ENCODE peak calls at places on chromosomes 1 and 21, in ten cellular contexts. One of them, this sample, is unnamed.

GRCh38 chr1:154493276-154493675 is 8.7 kb upstream of the TDRD10 start:
- DNase-seq in hippocampal formation: no peak
- DNase-seq in stimulated activated CD4-positive, alpha-beta T cell treated with anti-CD3 and anti-CD28 coated beads, Interleukin-4, amount 100 ng/mL, for 48 hours: no peak
- DNase-seq in AG08396: no peak
- DNase-seq in iris pigment epithelial cell: no peak
- DNase-seq in kidney glomerular epithelial cell: no peak
- DNase-seq in nucleus accumbens: no peak
- DNase-seq in gastrocnemius medialis: no peak
- DNase-seq in heart right ventricle: peak; percentile 41
- DNase-seq in HEK293T: no peak
- DNase-seq in this sample: no peak

GRCh38 chr1:245860681-245861552 is 646.2 kb downstream of the SMYD3 start:
- DNase-seq in heart right ventricle: no peak
- DNase-seq in gastrocnemius medialis: no peak
- DNase-seq in kidney glomerular epithelial cell: no peak
- DNase-seq in stimulated activated CD4-positive, alpha-beta T cell treated with anti-CD3 and anti-CD28 coated beads, Interleukin-4, amount 100 ng/mL, for 48 hours: no peak
- DNase-seq in iris pigment epithelial cell: peak; percentile 93
- DNase-seq in hippocampal formation: no peak
- DNase-seq in AG08396: no peak
- DNase-seq in HEK293T: no peak
- DNase-seq in nucleus accumbens: no peak
- DNase-seq in this sample: no peak

GRCh38 chr1:37478890-37479254 is 4.5 kb downstream of the ZC3H12A start:
- DNase-seq in hippocampal formation: no peak
- DNase-seq in heart right ventricle: no peak
- DNase-seq in stimulated activated CD4-positive, alpha-beta T cell treated with anti-CD3 and anti-CD28 coated beads, Interleukin-4, amount 100 ng/mL, for 48 hours: no peak
- DNase-seq in HEK293T: no peak
- DNase-seq in AG08396: no peak
- DNase-seq in kidney glomerular epithelial cell: no peak
- DNase-seq in gastrocnemius medialis: no peak
- DNase-seq in iris pigment epithelial cell: peak; percentile 77
- DNase-seq in nucleus accumbens: no peak
- DNase-seq in this sample: no peak

GRCh38 chr1:11707621-11708276 is 16.2 kb downstream of the DRAXIN start:
- DNase-seq in iris pigment epithelial cell: no peak
- DNase-seq in HEK293T: peak; percentile 55
- DNase-seq in gastrocnemius medialis: no peak
- DNase-seq in heart right ventricle: peak; percentile 66
- DNase-seq in stimulated activated CD4-positive, alpha-beta T cell treated with anti-CD3 and anti-CD28 coated beads, Interleukin-4, amount 100 ng/mL, for 48 hours: no peak
- DNase-seq in AG08396: no peak
- DNase-seq in nucleus accumbens: no peak
- DNase-seq in kidney glomerular epithelial cell: no peak
- DNase-seq in hippocampal formation: peak; percentile 16
- DNase-seq in this sample: no peak

GRCh38 chr1:227661495-227661894 is 73.6 kb downstream of the JMJD4 start:
- DNase-seq in iris pigment epithelial cell: no peak
- DNase-seq in nucleus accumbens: no peak
- DNase-seq in AG08396: no peak
- DNase-seq in kidney glomerular epithelial cell: no peak
- DNase-seq in hippocampal formation: no peak
- DNase-seq in heart right ventricle: no peak
- DNase-seq in stimulated activated CD4-positive, alpha-beta T cell treated with anti-CD3 and anti-CD28 coated beads, Interleukin-4, amount 100 ng/mL, for 48 hours: no peak
- DNase-seq in HEK293T: no peak
- DNase-seq in gastrocnemius medialis: no peak
- DNase-seq in this sample: no peak

GRCh38 chr1:153360592-153360991 is 2.9 kb downstream of the S100A9 start:
- DNase-seq in iris pigment epithelial cell: no peak
- DNase-seq in heart right ventricle: no peak
- DNase-seq in gastrocnemius medialis: no peak
- DNase-seq in HEK293T: no peak
- DNase-seq in nucleus accumbens: no peak
- DNase-seq in AG08396: no peak
- DNase-seq in hippocampal formation: no peak
- DNase-seq in stimulated activated CD4-positive, alpha-beta T cell treated with anti-CD3 and anti-CD28 coated beads, Interleukin-4, amount 100 ng/mL, for 48 hours: no peak
- DNase-seq in kidney glomerular epithelial cell: no peak
- DNase-seq in this sample: no peak

GRCh38 chr1:21607549-21608529 is 61.3 kb downstream of the RAP1GAP start:
- DNase-seq in heart right ventricle: peak; percentile 83
- DNase-seq in HEK293T: peak; percentile 100
- DNase-seq in kidney glomerular epithelial cell: peak; percentile 83
- DNase-seq in gastrocnemius medialis: peak; percentile 29
- DNase-seq in nucleus accumbens: no peak
- DNase-seq in hippocampal formation: no peak
- DNase-seq in AG08396: peak; percentile 88
- DNase-seq in stimulated activated CD4-positive, alpha-beta T cell treated with anti-CD3 and anti-CD28 coated beads, Interleukin-4, amount 100 ng/mL, for 48 hours: peak; percentile 66
- DNase-seq in iris pigment epithelial cell: peak; percentile 92
- DNase-seq in this sample: no peak

GRCh38 chr21:41876396-41876795 is 2.7 kb downstream of the PRDM15 start:
- DNase-seq in kidney glomerular epithelial cell: no peak
- DNase-seq in heart right ventricle: no peak
- DNase-seq in stimulated activated CD4-positive, alpha-beta T cell treated with anti-CD3 and anti-CD28 coated beads, Interleukin-4, amount 100 ng/mL, for 48 hours: no peak
- DNase-seq in nucleus accumbens: no peak
- DNase-seq in iris pigment epithelial cell: no peak
- DNase-seq in hippocampal formation: no peak
- DNase-seq in HEK293T: no peak
- DNase-seq in gastrocnemius medialis: no peak
- DNase-seq in AG08396: no peak
- DNase-seq in this sample: no peak

GRCh38 chr1:40199126-40199525 is 37.9 kb downstream of the RLF start:
- DNase-seq in kidney glomerular epithelial cell: peak; percentile 10
- DNase-seq in gastrocnemius medialis: no peak
- DNase-seq in heart right ventricle: no peak
- DNase-seq in hippocampal formation: no peak
- DNase-seq in nucleus accumbens: no peak
- DNase-seq in AG08396: no peak
- DNase-seq in stimulated activated CD4-positive, alpha-beta T cell treated with anti-CD3 and anti-CD28 coated beads, Interleukin-4, amount 100 ng/mL, for 48 hours: no peak
- DNase-seq in HEK293T: no peak
- DNase-seq in iris pigment epithelial cell: no peak
- DNase-seq in this sample: no peak

GRCh38 chr1:205950280-205950679 is 7.0 kb upstream of the SLC26A9 start:
- DNase-seq in stimulated activated CD4-positive, alpha-beta T cell treated with anti-CD3 and anti-CD28 coated beads, Interleukin-4, amount 100 ng/mL, for 48 hours: no peak
- DNase-seq in nucleus accumbens: peak; percentile 22
- DNase-seq in hippocampal formation: peak; percentile 56
- DNase-seq in iris pigment epithelial cell: peak; percentile 19
- DNase-seq in gastrocnemius medialis: peak; percentile 78
- DNase-seq in heart right ventricle: peak; percentile 37
- DNase-seq in kidney glomerular epithelial cell: no peak
- DNase-seq in AG08396: peak; percentile 62
- DNase-seq in HEK293T: no peak
- DNase-seq in this sample: no peak

GRCh38 chr1:19429611-19430010 is 55.7 kb downstream of the CAPZB start:
- DNase-seq in kidney glomerular epithelial cell: peak; percentile 67
- DNase-seq in HEK293T: no peak
- DNase-seq in nucleus accumbens: no peak
- DNase-seq in iris pigment epithelial cell: no peak
- DNase-seq in stimulated activated CD4-positive, alpha-beta T cell treated with anti-CD3 and anti-CD28 coated beads, Interleukin-4, amount 100 ng/mL, for 48 hours: no peak
- DNase-seq in hippocampal formation: no peak
- DNase-seq in AG08396: no peak
- DNase-seq in gastrocnemius medialis: no peak
- DNase-seq in heart right ventricle: no peak
- DNase-seq in this sample: no peak

GRCh38 chr1:24928631-24929090 is 1.4 kb downstream of the RUNX3 start:
- DNase-seq in kidney glomerular epithelial cell: no peak
- DNase-seq in heart right ventricle: no peak
- DNase-seq in HEK293T: no peak
- DNase-seq in stimulated activated CD4-positive, alpha-beta T cell treated with anti-CD3 and anti-CD28 coated beads, Interleukin-4, amount 100 ng/mL, for 48 hours: no peak
- DNase-seq in AG08396: no peak
- DNase-seq in iris pigment epithelial cell: no peak
- DNase-seq in hippocampal formation: no peak
- DNase-seq in nucleus accumbens: no peak
- DNase-seq in gastrocnemius medialis: no peak
- DNase-seq in this sample: no peak

GRCh38 chr1:28087614-28088167 is 719 bp downstream of the EYA3 start:
- DNase-seq in nucleus accumbens: no peak
- DNase-seq in stimulated activated CD4-positive, alpha-beta T cell treated with anti-CD3 and anti-CD28 coated beads, Interleukin-4, amount 100 ng/mL, for 48 hours: no peak
- DNase-seq in hippocampal formation: no peak
- DNase-seq in AG08396: peak; percentile 16
- DNase-seq in kidney glomerular epithelial cell: no peak
- DNase-seq in HEK293T: no peak
- DNase-seq in iris pigment epithelial cell: peak; percentile 36
- DNase-seq in gastrocnemius medialis: no peak
- DNase-seq in heart right ventricle: no peak
- DNase-seq in this sample: no peak

GRCh38 chr1:174939771-174940545 is 59.8 kb upstream of the CACYBP start:
- DNase-seq in HEK293T: no peak
- DNase-seq in kidney glomerular epithelial cell: no peak
- DNase-seq in hippocampal formation: no peak
- DNase-seq in gastrocnemius medialis: no peak
- DNase-seq in AG08396: no peak
- DNase-seq in stimulated activated CD4-positive, alpha-beta T cell treated with anti-CD3 and anti-CD28 coated beads, Interleukin-4, amount 100 ng/mL, for 48 hours: no peak
- DNase-seq in heart right ventricle: no peak
- DNase-seq in nucleus accumbens: no peak
- DNase-seq in iris pigment epithelial cell: no peak
- DNase-seq in this sample: no peak

GRCh38 chr1:44603718-44604117 is 70.6 kb downstream of the TMEM53 start:
- DNase-seq in hippocampal formation: no peak
- DNase-seq in gastrocnemius medialis: no peak
- DNase-seq in iris pigment epithelial cell: no peak
- DNase-seq in AG08396: no peak
- DNase-seq in stimulated activated CD4-positive, alpha-beta T cell treated with anti-CD3 and anti-CD28 coated beads, Interleukin-4, amount 100 ng/mL, for 48 hours: no peak
- DNase-seq in kidney glomerular epithelial cell: no peak
- DNase-seq in heart right ventricle: no peak
- DNase-seq in nucleus accumbens: no peak
- DNase-seq in HEK293T: no peak
- DNase-seq in this sample: no peak

GRCh38 chr1:224273651-224274050 is 56.3 kb downstream of the NVL start:
- DNase-seq in iris pigment epithelial cell: peak; percentile 81
- DNase-seq in kidney glomerular epithelial cell: no peak
- DNase-seq in nucleus accumbens: no peak
- DNase-seq in hippocampal formation: no peak
- DNase-seq in gastrocnemius medialis: no peak
- DNase-seq in stimulated activated CD4-positive, alpha-beta T cell treated with anti-CD3 and anti-CD28 coated beads, Interleukin-4, amount 100 ng/mL, for 48 hours: no peak
- DNase-seq in AG08396: no peak
- DNase-seq in heart right ventricle: no peak
- DNase-seq in HEK293T: no peak
- DNase-seq in this sample: no peak

GRCh38 chr1:161021168-161021958 is 411 bp upstream of the F11R start:
- DNase-seq in HEK293T: peak; percentile 92
- DNase-seq in iris pigment epithelial cell: peak; percentile 59
- DNase-seq in gastrocnemius medialis: peak; percentile 53
- DNase-seq in stimulated activated CD4-positive, alpha-beta T cell treated with anti-CD3 and anti-CD28 coated beads, Interleukin-4, amount 100 ng/mL, for 48 hours: peak; percentile 75
- DNase-seq in heart right ventricle: peak; percentile 78
- DNase-seq in kidney glomerular epithelial cell: peak; percentile 90
- DNase-seq in AG08396: peak; percentile 75
- DNase-seq in hippocampal formation: peak; percentile 53
- DNase-seq in nucleus accumbens: peak; percentile 70
- DNase-seq in this sample: peak; percentile 80

This sample was measured in frontal cortex.